ENCODE peak calls at places on chromosome 7, in six cellular contexts. One of them, this sample, is unnamed.
A peak's percentile ranks its signal among the peaks of the same experiment; 100 is the strongest.

GRCh38 chr7:87600130-87601124 is at the start of gene ABCB1:
- DNase-seq in SK-N-SH: peak; percentile 91
- DNase-seq in thoracic aorta: no peak
- DNase-seq in RWPE2: no peak
- DNase-seq in epithelial cell of prostate: no peak
- DNase-seq in substantia nigra: no peak
- DNase-seq in this sample: peak; percentile 42

GRCh38 chr7:512541-513311 is 6.9 kb downstream of the PDGFA start:
- DNase-seq in RWPE2: peak; percentile 87
- DNase-seq in SK-N-SH: no peak
- DNase-seq in substantia nigra: no peak
- DNase-seq in thoracic aorta: no peak
- DNase-seq in epithelial cell of prostate: no peak
- DNase-seq in this sample: no peak

GRCh38 chr7:37284805-37285211 is 163.9 kb downstream of the ELMO1 start:
- DNase-seq in substantia nigra: peak; percentile 49
- DNase-seq in RWPE2: no peak
- DNase-seq in SK-N-SH: peak; percentile 72
- DNase-seq in epithelial cell of prostate: no peak
- DNase-seq in thoracic aorta: no peak
- DNase-seq in this sample: peak; percentile 24

GRCh38 chr7:117157121-117157870 is 165.6 kb downstream of the WNT2 start:
- DNase-seq in RWPE2: no peak
- DNase-seq in thoracic aorta: peak; percentile 27
- DNase-seq in SK-N-SH: peak; percentile 48
- DNase-seq in substantia nigra: peak; percentile 3
- DNase-seq in epithelial cell of prostate: no peak
- DNase-seq in this sample: no peak

GRCh38 chr7:55550838-55551537 is 21.3 kb downstream of the VOPP1 start:
- DNase-seq in substantia nigra: no peak
- DNase-seq in epithelial cell of prostate: no peak
- DNase-seq in RWPE2: no peak
- DNase-seq in thoracic aorta: no peak
- DNase-seq in SK-N-SH: no peak
- DNase-seq in this sample: no peak

GRCh38 chr7:129665013-129665401 is 53.5 kb downstream of the NRF1 start:
- DNase-seq in SK-N-SH: peak; percentile 37
- DNase-seq in RWPE2: peak; percentile 90
- DNase-seq in substantia nigra: no peak
- DNase-seq in epithelial cell of prostate: peak; percentile 74
- DNase-seq in thoracic aorta: no peak
- DNase-seq in this sample: no peak

GRCh38 chr7:94511763-94512162 is 2.2 kb downstream of the CASD1 start:
- DNase-seq in SK-N-SH: no peak
- DNase-seq in epithelial cell of prostate: peak; percentile 56
- DNase-seq in RWPE2: no peak
- DNase-seq in substantia nigra: no peak
- DNase-seq in thoracic aorta: no peak
- DNase-seq in this sample: no peak

GRCh38 chr7:16804674-16805439 is at the start of gene AGR2:
- DNase-seq in substantia nigra: no peak
- DNase-seq in thoracic aorta: no peak
- DNase-seq in RWPE2: peak; percentile 91
- DNase-seq in SK-N-SH: no peak
- DNase-seq in epithelial cell of prostate: peak; percentile 89
- DNase-seq in this sample: no peak

GRCh38 chr7:152751449-152752141 is 8.0 kb upstream of the ACTR3B start:
- DNase-seq in RWPE2: no peak
- DNase-seq in thoracic aorta: no peak
- DNase-seq in epithelial cell of prostate: no peak
- DNase-seq in SK-N-SH: no peak
- DNase-seq in substantia nigra: no peak
- DNase-seq in this sample: no peak

GRCh38 chr7:88462799-88463198 is 156.1 kb upstream of the STEAP4 start:
- DNase-seq in thoracic aorta: no peak
- DNase-seq in epithelial cell of prostate: no peak
- DNase-seq in substantia nigra: no peak
- DNase-seq in RWPE2: no peak
- DNase-seq in SK-N-SH: no peak
- DNase-seq in this sample: no peak

GRCh38 chr7:100823534-100823933 is 3.8 kb downstream of the EPHB4 start:
- DNase-seq in thoracic aorta: no peak
- DNase-seq in RWPE2: no peak
- DNase-seq in substantia nigra: no peak
- DNase-seq in SK-N-SH: no peak
- DNase-seq in epithelial cell of prostate: no peak
- DNase-seq in this sample: no peak

GRCh38 chr7:151857412-151857811 is 19.5 kb downstream of the PRKAG2 start:
- DNase-seq in thoracic aorta: no peak
- DNase-seq in RWPE2: no peak
- DNase-seq in epithelial cell of prostate: no peak
- DNase-seq in substantia nigra: no peak
- DNase-seq in SK-N-SH: no peak
- DNase-seq in this sample: no peak

GRCh38 chr7:135930565-135931423 is 46.4 kb downstream of the MTPN start:
- DNase-seq in RWPE2: no peak
- DNase-seq in thoracic aorta: no peak
- DNase-seq in substantia nigra: no peak
- DNase-seq in epithelial cell of prostate: peak; percentile 20
- DNase-seq in SK-N-SH: peak; percentile 36
- DNase-seq in this sample: no peak

GRCh38 chr7:16055263-16055976 is 365.9 kb downstream of the CRPPA start:
- DNase-seq in epithelial cell of prostate: no peak
- DNase-seq in SK-N-SH: no peak
- DNase-seq in RWPE2: no peak
- DNase-seq in thoracic aorta: no peak
- DNase-seq in substantia nigra: no peak
- DNase-seq in this sample: no peak

GRCh38 chr7:140082770-140083169 is 20.0 kb upstream of the PARP12 start:
- DNase-seq in substantia nigra: no peak
- DNase-seq in RWPE2: no peak
- DNase-seq in thoracic aorta: no peak
- DNase-seq in epithelial cell of prostate: no peak
- DNase-seq in SK-N-SH: no peak
- DNase-seq in this sample: no peak

GRCh38 chr7:43753401-43753800 is 5.1 kb upstream of the BLVRA start:
- DNase-seq in SK-N-SH: no peak
- DNase-seq in thoracic aorta: no peak
- DNase-seq in substantia nigra: no peak
- DNase-seq in epithelial cell of prostate: no peak
- DNase-seq in RWPE2: no peak
- DNase-seq in this sample: no peak

GRCh38 chr7:106283501-106283830 is 1.3 kb downstream of the NAMPT start:
- DNase-seq in thoracic aorta: no peak
- DNase-seq in substantia nigra: no peak
- DNase-seq in RWPE2: no peak
- DNase-seq in epithelial cell of prostate: no peak
- DNase-seq in SK-N-SH: no peak
- DNase-seq in this sample: no peak

GRCh38 chr7:69782917-69783684 is 184.8 kb downstream of the AUTS2 start:
- DNase-seq in epithelial cell of prostate: no peak
- DNase-seq in substantia nigra: no peak
- DNase-seq in thoracic aorta: no peak
- DNase-seq in RWPE2: no peak
- DNase-seq in SK-N-SH: no peak
- DNase-seq in this sample: no peak

GRCh38 chr7:87156709-87157108 is 4.5 kb downstream of the DMTF1 start:
- DNase-seq in SK-N-SH: no peak
- DNase-seq in thoracic aorta: no peak
- DNase-seq in epithelial cell of prostate: no peak
- DNase-seq in RWPE2: no peak
- DNase-seq in substantia nigra: no peak
- DNase-seq in this sample: no peak

GRCh38 chr7:82288769-82289535 is 154.6 kb downstream of the CACNA2D1 start:
- DNase-seq in RWPE2: no peak
- DNase-seq in SK-N-SH: no peak
- DNase-seq in substantia nigra: no peak
- DNase-seq in epithelial cell of prostate: no peak
- DNase-seq in thoracic aorta: no peak
- DNase-seq in this sample: no peak

GRCh38 chr7:94357076-94357475 is 37.6 kb upstream of the COL1A2 start:
- DNase-seq in thoracic aorta: no peak
- DNase-seq in epithelial cell of prostate: no peak
- DNase-seq in SK-N-SH: no peak
- DNase-seq in RWPE2: no peak
- DNase-seq in substantia nigra: no peak
- DNase-seq in this sample: no peak

GRCh38 chr7:50335795-50336754 is 31.6 kb downstream of the IKZF1 start:
- DNase-seq in thoracic aorta: no peak
- DNase-seq in substantia nigra: no peak
- DNase-seq in SK-N-SH: peak; percentile 78
- DNase-seq in epithelial cell of prostate: no peak
- DNase-seq in RWPE2: no peak
- DNase-seq in this sample: peak; percentile 59

GRCh38 chr7:20786779-20787651 is at the start of gene SP8:
- DNase-seq in thoracic aorta: no peak
- DNase-seq in substantia nigra: no peak
- DNase-seq in epithelial cell of prostate: no peak
- DNase-seq in RWPE2: peak; percentile 75
- DNase-seq in SK-N-SH: peak; percentile 91
- DNase-seq in this sample: no peak

GRCh38 chr7:6175642-6176041 is 96.8 kb downstream of the CYTH3 start:
- DNase-seq in substantia nigra: no peak
- DNase-seq in thoracic aorta: no peak
- DNase-seq in epithelial cell of prostate: no peak
- DNase-seq in SK-N-SH: no peak
- DNase-seq in RWPE2: no peak
- DNase-seq in this sample: no peak

GRCh38 chr7:157124655-157125054 is 14.1 kb upstream of the UBE3C start:
- DNase-seq in thoracic aorta: no peak
- DNase-seq in SK-N-SH: no peak
- DNase-seq in substantia nigra: no peak
- DNase-seq in epithelial cell of prostate: no peak
- DNase-seq in RWPE2: no peak
- DNase-seq in this sample: no peak

GRCh38 chr7:121180436-121181063 is 148.2 kb upstream of the WNT16 start:
- DNase-seq in thoracic aorta: no peak
- DNase-seq in epithelial cell of prostate: no peak
- DNase-seq in RWPE2: no peak
- DNase-seq in SK-N-SH: no peak
- DNase-seq in substantia nigra: no peak
- DNase-seq in this sample: no peak

GRCh38 chr7:121181357-121181756 is 147.4 kb upstream of the WNT16 start:
- DNase-seq in epithelial cell of prostate: no peak
- DNase-seq in SK-N-SH: no peak
- DNase-seq in RWPE2: no peak
- DNase-seq in thoracic aorta: no peak
- DNase-seq in substantia nigra: no peak
- DNase-seq in this sample: no peak

GRCh38 chr7:121182902-121183301 is 145.9 kb upstream of the WNT16 start:
- DNase-seq in epithelial cell of prostate: no peak
- DNase-seq in thoracic aorta: no peak
- DNase-seq in SK-N-SH: no peak
- DNase-seq in RWPE2: no peak
- DNase-seq in substantia nigra: no peak
- DNase-seq in this sample: no peak

GRCh38 chr7:121178869-121179497 is 149.8 kb upstream of the WNT16 start:
- DNase-seq in substantia nigra: no peak
- DNase-seq in SK-N-SH: no peak
- DNase-seq in epithelial cell of prostate: no peak
- DNase-seq in thoracic aorta: no peak
- DNase-seq in RWPE2: no peak
- DNase-seq in this sample: no peak

DNA sequence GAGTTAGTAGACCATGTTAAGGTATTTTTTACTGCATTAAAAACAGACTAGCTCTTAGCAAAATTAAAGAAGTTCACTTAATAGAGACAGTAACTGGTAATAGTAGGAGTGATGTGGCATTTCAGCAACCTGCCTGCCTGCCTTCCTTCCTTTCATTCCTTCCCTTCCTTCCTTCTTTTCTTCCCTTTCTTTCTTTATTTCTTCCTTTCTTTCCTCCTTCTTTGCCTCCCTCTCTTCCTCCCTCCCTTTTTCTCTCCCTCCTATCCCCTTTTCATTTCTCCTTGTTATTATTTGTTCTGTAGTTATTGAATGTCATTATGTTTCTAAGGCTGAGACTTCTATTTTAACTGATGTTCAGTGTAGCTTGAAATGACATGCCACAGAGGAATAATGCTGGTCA is 146.5 kb upstream of the WNT16 start:
- DNase-seq in thoracic aorta: no peak
- DNase-seq in substantia nigra: no peak
- DNase-seq in RWPE2: no peak
- DNase-seq in SK-N-SH: no peak
- DNase-seq in epithelial cell of prostate: no peak
- DNase-seq in this sample: no peak
- H3K27ac ChIP-seq in thoracic aorta: no peak overlapping the region
- H3K27ac ChIP-seq in substantia nigra: no peak overlapping the region
- H3K27ac ChIP-seq in RWPE2: no peak overlapping the region
- H3K27ac ChIP-seq in SK-N-SH: no peak overlapping the region
- H3K27ac ChIP-seq in epithelial cell of prostate: no peak overlapping the region
- H3K27ac ChIP-seq in this sample: no peak overlapping the region

GRCh38 chr7:14800664-14801063 is 101.9 kb downstream of the DGKB start:
- DNase-seq in thoracic aorta: no peak
- DNase-seq in epithelial cell of prostate: no peak
- DNase-seq in RWPE2: no peak
- DNase-seq in substantia nigra: no peak
- DNase-seq in SK-N-SH: no peak
- DNase-seq in this sample: no peak
- H3K27ac ChIP-seq in thoracic aorta: no peak overlapping the region
- H3K27ac ChIP-seq in epithelial cell of prostate: no peak overlapping the region
- H3K27ac ChIP-seq in RWPE2: no peak overlapping the region
- H3K27ac ChIP-seq in substantia nigra: no peak overlapping the region
- H3K27ac ChIP-seq in SK-N-SH: no peak overlapping the region
- H3K27ac ChIP-seq in this sample: no peak overlapping the region

GRCh38 chr7:97079300-97079699 is 38.2 kb upstream of the SDHAF3 start:
- DNase-seq in epithelial cell of prostate: no peak
- DNase-seq in substantia nigra: no peak
- DNase-seq in RWPE2: no peak
- DNase-seq in SK-N-SH: no peak
- DNase-seq in thoracic aorta: no peak
- DNase-seq in this sample: no peak
- H3K27ac ChIP-seq in epithelial cell of prostate: no peak overlapping the region
- H3K27ac ChIP-seq in substantia nigra: no peak overlapping the region
- H3K27ac ChIP-seq in RWPE2: no peak overlapping the region
- H3K27ac ChIP-seq in SK-N-SH: no peak overlapping the region
- H3K27ac ChIP-seq in thoracic aorta: no peak overlapping the region
- H3K27ac ChIP-seq in this sample: no peak overlapping the region

GRCh38 chr7:2416659-2417058 is 13.2 kb downstream of the CHST12 start:
- DNase-seq in RWPE2: no peak
- DNase-seq in substantia nigra: no peak
- DNase-seq in epithelial cell of prostate: no peak
- DNase-seq in SK-N-SH: no peak
- DNase-seq in thoracic aorta: no peak
- DNase-seq in this sample: no peak

GRCh38 chr7:2411815-2412586 is 8.6 kb downstream of the CHST12 start:
- DNase-seq in substantia nigra: no peak
- DNase-seq in SK-N-SH: no peak
- DNase-seq in epithelial cell of prostate: no peak
- DNase-seq in RWPE2: no peak
- DNase-seq in thoracic aorta: no peak
- DNase-seq in this sample: no peak

GRCh38 chr7:2411049-2411448 is 7.6 kb downstream of the CHST12 start:
- DNase-seq in RWPE2: no peak
- DNase-seq in thoracic aorta: no peak
- DNase-seq in epithelial cell of prostate: no peak
- DNase-seq in SK-N-SH: no peak
- DNase-seq in substantia nigra: no peak
- DNase-seq in this sample: no peak

GRCh38 chr7:2409745-2410414 is 6.5 kb downstream of the CHST12 start:
- DNase-seq in epithelial cell of prostate: no peak
- DNase-seq in thoracic aorta: no peak
- DNase-seq in SK-N-SH: peak; percentile 57
- DNase-seq in substantia nigra: no peak
- DNase-seq in RWPE2: no peak
- DNase-seq in this sample: no peak

GRCh38 chr7:2412587-2413201 is 9.3 kb downstream of the CHST12 start:
- DNase-seq in SK-N-SH: no peak
- DNase-seq in RWPE2: no peak
- DNase-seq in epithelial cell of prostate: no peak
- DNase-seq in substantia nigra: no peak
- DNase-seq in thoracic aorta: no peak
- DNase-seq in this sample: no peak
- H3K27ac ChIP-seq in SK-N-SH: no peak overlapping the region
- H3K27ac ChIP-seq in RWPE2: no peak overlapping the region
- H3K27ac ChIP-seq in epithelial cell of prostate: no peak overlapping the region
- H3K27ac ChIP-seq in substantia nigra: no peak overlapping the region
- H3K27ac ChIP-seq in thoracic aorta: peak overlapping the region; percentile 9
- H3K27ac ChIP-seq in this sample: no peak overlapping the region